ENCODE peak calls at places on chromosomes 6 and 20, in five cellular contexts. I is fibroblast of mammary gland, K is ovary, L is astrocyte, F is cardiac fibroblast. Q is an unnamed sample.

GRCh38 chr20:57263767-57264150 is 2.7 kb downstream of the BMP7 start:
- DNase-seq in I (no peak), K (no peak), L (no peak), F (no peak), Q (no peak)

GRCh38 chr6:1187293-1188131 is 124.4 kb upstream of the FOXQ1 start:
- DNase-seq in I (no peak), K (no peak), L (no peak), F (no peak), Q (no peak)

GRCh38 chr6:20876016-20876415 is 341.8 kb downstream of the CDKAL1 start:
- DNase-seq in I (peak), K (no peak), L (peak), F (peak), Q (no peak)

GRCh38 chr6:1600764-1601615 is 8.7 kb upstream of the FOXC1 start:
- DNase-seq in I (no peak), K (no peak), L (no peak), F (no peak), Q (no peak)

GRCh38 chr6:85747654-85748053 is 105.0 kb upstream of the SYNCRIP start:
- DNase-seq in I (peak), K (no peak), L (peak), F (peak), Q (no peak)

GRCh38 chr20:1998715-1999114 is 4.9 kb upstream of the PDYN start:
- DNase-seq in I (no peak), K (no peak), L (no peak), F (no peak), Q (no peak)

GRCh38 chr6:156645106-156645505 is 132.1 kb upstream of the ARID1B start:
- DNase-seq in I (peak), K (no peak), L (peak), F (no peak), Q (no peak)

GRCh38 chr20:44002861-44003260 is 88.2 kb downstream of the TOX2 start:
- DNase-seq in I (no peak), K (no peak), L (no peak), F (no peak), Q (no peak)

GRCh38 chr20:19757487-19757972 is 528 bp upstream of the RIN2 start:
- DNase-seq in I (peak), K (peak), L (peak), F (peak), Q (peak)

GRCh38 chr6:3260296-3260695 is 1.5 kb downstream of the PSMG4 start:
- DNase-seq in I (no peak), K (no peak), L (no peak), F (no peak), Q (no peak)
- TF ChIP-seq CTCF in I (no peak), K (no peak), L (no peak), F (no peak), Q (no peak)

GRCh38 chr6:158661156-158661555 is 11.3 kb downstream of the SYTL3 start:
- DNase-seq in I (no peak), K (no peak), L (no peak), F (no peak), Q (no peak)
- TF ChIP-seq CTCF in I (no peak), K (no peak), L (no peak), F (no peak), Q (no peak)

DNA sequence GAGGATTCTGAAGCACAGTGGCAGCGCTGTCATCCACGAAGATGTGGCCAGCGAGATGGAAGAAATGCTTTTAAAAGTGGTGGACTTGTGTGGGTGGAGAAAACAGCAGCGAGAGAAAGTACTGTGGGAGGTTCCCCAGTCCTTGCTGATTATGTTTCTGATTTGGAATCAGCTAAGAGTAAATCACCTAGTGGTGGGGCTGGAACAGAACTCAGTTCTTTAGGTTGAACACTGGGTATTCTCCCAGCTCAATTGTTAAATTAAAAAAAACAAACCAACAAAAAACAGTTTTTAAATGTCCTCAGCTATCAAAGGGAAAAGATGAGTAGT is 515 bp upstream of the ZNF322 start:
- DNase-seq in I (peak), K (no peak), L (peak), F (peak), Q (no peak)
- TF ChIP-seq CTCF in I (peak), K (no peak), L (peak), F (no peak), Q (no peak)

DNA sequence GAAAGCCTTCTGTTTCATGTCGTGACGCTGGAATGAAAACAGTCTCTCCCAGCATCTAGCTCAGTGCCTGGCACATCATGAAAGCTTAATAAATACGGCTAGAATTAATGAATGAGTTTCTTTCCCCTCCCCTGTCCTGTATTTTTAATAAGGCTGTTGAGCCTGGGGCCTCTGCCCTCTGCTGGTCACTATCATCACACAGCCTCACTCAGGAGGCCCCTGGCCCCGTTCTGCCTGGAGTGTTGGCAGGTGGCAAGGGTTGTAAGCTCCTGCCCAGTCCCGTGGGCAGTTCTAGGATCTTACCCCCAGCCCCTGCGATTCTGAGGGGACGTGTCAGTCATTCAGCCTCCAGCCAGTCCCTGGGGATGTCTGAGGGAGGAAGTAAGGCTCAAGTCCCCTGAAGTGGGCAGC is 41.4 kb downstream of the PHACTR3 start:
- DNase-seq in I (no peak), K (no peak), L (no peak), F (no peak), Q (no peak)
- TF ChIP-seq CTCF in I (no peak), K (no peak), L (no peak), F (no peak), Q (peak)